ENCODE peak calls at places on chromosomes 7 and 10, in six cellular contexts. J is fibroblast of mammary gland, R is dorsolateral prefrontal cortex, D is fibroblast of the aortic adventitia, Y is MCF 10A, T is body of pancreas. I is an unnamed sample.

GRCh38 chr10:5216801-5217200 is 20.2 kb downstream of the AKR1C4 start:
- DNase-seq in D (no peak), T (no peak), R (no peak), Y (no peak), J (no peak), I (no peak)

GRCh38 chr10:59708816-59709471 is 706 bp downstream of the SLC16A9 start:
- DNase-seq in J (no peak), T (peak), Y (peak), D (no peak), R (no peak), I (no peak)

GRCh38 chr7:2964208-2964607 is 79.5 kb downstream of the CARD11 start:
- DNase-seq in D (no peak), Y (peak), T (no peak), R (no peak), J (no peak), I (no peak)

GRCh38 chr7:91973632-91974031 is 33.0 kb downstream of the AKAP9 start:
- DNase-seq in R (no peak), J (no peak), D (no peak), Y (no peak), T (no peak), I (no peak)

GRCh38 chr10:90930070-90930837 is 9.4 kb upstream of the ANKRD1 start:
- DNase-seq in Y (peak), J (peak), R (no peak), T (no peak), D (peak), I (no peak)

GRCh38 chr10:133441780-133442179 is 12.0 kb upstream of the SCART1 start:
- DNase-seq in R (no peak), J (no peak), T (no peak), D (no peak), Y (no peak), I (no peak)

GRCh38 chr7:106110238-106110560 is 1.9 kb downstream of the SYPL1 start:
- DNase-seq in D (no peak), T (no peak), J (no peak), R (no peak), Y (peak), I (no peak)

GRCh38 chr10:100021322-100021721 is 11.6 kb upstream of the DNMBP start:
- DNase-seq in R (no peak), Y (no peak), D (no peak), T (no peak), J (no peak), I (no peak)

GRCh38 chr10:7662522-7662921 is 4.2 kb downstream of the ITIH5 start:
- DNase-seq in Y (no peak), J (peak), D (no peak), T (no peak), R (no peak), I (no peak)

GRCh38 chr10:1465421-1465902 is 271.9 kb downstream of the ADARB2 start:
- DNase-seq in D (no peak), Y (peak), T (no peak), R (no peak), J (no peak), I (no peak)

DNA sequence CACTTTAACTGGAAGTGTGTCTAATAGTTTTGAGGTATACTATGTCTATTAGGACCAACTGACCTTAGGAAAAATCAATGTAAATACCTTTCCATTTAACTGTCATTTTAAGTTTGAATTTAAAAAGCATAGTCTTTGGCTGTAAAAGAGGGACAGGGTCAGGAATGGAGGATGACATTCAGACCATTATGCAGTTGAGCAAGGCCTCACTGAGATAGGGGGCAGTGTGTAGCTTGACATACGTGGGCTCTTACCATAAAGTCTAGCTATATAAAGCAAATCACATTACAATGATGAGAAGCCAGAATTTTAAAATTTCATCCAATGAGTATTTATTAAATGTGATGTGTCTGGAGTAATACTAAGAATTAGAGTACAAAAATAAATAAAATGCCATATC is 17.9 kb downstream of the PALS2 start:
- DNase-seq in T (no peak), R (no peak), Y (no peak), D (no peak), J (no peak), I (no peak)
- TF ChIP-seq CTCF in T (no peak), R (no peak), Y (no peak), D (no peak), J (peak), I (no peak)

GRCh38 chr10:96415896-96416554 is 57.2 kb upstream of the OPALIN start:
- DNase-seq in D (no peak), J (peak), R (no peak), Y (no peak), T (no peak), I (no peak)

GRCh38 chr10:96415150-96415895 is 56.5 kb upstream of the OPALIN start:
- DNase-seq in T (no peak), Y (no peak), J (no peak), R (no peak), D (no peak), I (no peak)

GRCh38 chr10:96410296-96410695 is 51.5 kb upstream of the OPALIN start:
- DNase-seq in R (no peak), Y (no peak), D (no peak), J (no peak), T (no peak), I (no peak)

GRCh38 chr10:96414303-96414702 is 55.5 kb upstream of the OPALIN start:
- DNase-seq in D (no peak), R (no peak), T (no peak), J (no peak), Y (no peak), I (no peak)

DNA sequence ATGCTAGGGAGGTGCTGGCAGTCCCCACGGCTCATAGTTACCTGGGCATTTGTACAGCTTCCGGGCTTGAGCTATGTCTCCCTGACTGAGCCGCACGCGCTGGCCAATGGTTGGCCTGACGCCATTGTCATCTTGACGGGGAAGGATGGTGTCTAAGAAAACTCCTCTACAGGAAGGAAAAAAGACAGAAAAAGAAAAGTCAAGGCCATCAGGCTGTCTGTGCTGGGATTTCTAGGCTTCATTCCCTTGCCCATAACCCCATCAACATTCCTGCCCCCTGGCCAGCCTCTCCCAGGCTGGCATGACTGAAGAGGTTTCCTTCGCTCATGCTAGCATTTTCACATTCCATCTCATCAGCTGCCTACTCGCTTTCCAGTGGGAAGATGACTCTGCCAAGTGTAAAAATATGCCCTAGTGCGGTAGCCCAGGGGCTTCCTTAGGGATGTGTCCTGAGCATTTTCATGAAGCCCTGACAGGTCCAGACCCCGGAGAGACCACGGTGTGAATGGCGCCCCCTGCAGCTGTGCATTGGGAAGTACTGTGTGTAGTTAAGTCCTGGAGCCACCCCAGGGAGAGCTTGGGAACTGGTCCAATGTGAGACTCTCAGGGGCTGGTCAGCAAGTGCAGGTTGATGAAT is 54.5 kb upstream of the OPALIN start:
- DNase-seq in J (no peak), R (no peak), D (no peak), T (no peak), Y (no peak), I (no peak)
- TF ChIP-seq CTCF in J (no peak), R (no peak), D (no peak), T (no peak), Y (no peak), I (no peak)

DNA sequence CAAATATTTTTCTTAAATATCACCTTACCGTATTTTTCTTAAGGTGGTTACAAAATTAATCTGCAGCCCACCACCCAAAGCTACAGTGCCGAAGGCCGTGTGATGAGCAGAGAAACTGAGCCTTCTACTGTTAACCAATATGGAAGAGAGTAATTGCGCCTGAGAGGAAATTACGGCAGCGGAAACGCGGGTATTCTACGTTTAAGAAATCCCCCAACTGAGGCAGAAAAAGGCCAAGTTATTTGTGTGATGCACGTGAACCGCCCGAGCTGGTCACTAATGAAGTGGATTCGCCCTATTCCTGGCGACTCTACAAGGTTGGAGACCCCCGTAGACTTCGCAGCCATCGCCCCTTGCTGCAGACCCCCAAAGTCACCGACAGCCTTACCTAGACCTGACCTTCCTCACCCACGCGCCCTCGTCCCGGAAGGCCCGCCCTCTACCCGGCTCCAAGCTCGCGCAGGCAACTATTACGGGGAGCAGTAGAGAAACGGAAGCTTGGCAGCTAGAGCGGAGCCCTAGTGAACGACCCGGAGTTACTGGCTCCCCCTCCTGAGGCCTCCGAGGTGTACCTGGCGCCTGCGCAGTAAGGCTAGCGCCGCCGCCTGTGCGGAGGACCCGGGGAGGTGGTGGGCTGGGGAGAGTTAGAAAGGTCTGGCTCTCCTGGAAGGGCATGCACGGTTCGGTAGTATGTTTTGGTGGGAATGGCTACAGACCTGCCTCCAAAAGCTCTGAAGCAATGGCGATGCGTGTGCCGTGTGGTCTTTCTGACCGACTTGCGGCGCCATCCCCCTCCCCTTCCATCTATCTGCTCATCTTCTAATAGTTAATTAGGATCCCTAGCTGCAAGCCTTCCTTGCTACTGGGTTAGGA is at the start of gene MRPS33:
- DNase-seq in J (peak), R (peak), D (peak), Y (peak), T (peak), I (peak)
- TF ChIP-seq CTCF in J (peak), R (peak), D (peak), Y (peak), T (peak), I (peak)

DNA sequence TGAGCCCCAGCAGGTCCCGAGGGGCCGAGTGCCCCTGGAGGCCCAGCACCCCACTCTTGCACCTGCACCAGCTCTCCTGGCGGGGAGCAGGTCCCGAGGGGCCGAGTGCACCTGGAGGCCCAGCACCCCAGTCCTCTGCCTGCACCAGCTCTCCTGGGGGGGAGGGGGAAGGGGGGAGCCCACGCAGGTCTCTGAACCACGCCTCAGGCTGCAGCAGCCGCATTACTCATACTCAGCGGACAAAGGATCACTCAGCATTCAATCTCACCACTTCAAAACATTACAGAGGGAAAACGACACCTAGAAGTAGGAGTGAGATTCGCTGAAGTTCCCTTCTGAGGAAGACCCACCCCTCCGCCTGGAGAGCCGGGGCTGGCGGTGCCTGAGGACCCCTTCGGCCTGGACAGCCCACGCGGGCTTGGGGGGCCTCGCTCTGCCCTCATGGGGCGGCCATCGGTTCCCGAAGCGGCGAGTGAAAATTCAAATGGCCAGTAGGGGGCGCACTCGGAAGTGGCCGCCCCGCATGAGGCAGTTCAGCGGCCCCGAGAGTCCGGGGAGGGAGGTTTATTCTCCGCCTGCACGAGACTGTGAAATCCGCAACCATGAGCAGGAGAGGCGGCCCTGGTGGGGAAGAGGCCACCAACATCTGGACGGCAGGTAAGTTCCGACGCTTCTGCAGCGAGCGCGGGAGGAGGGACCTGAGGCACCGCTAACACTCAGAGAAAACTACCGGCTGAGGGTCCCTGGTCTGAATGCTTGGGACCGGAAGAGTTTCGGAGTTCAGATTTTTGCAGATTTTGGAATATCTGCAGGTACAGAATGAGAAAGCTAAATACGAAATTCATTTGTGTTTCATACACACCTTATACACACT is 1.1 kb upstream of the GPER1 start:
- DNase-seq in D (peak), Y (peak), T (peak), J (peak), R (no peak), I (no peak)
- TF ChIP-seq CTCF in D (peak), Y (peak), T (peak), J (peak), R (peak), I (peak)

GRCh38 chr10:44967596-44967995 is 8.0 kb downstream of the RASSF4 start:
- DNase-seq in T (no peak), R (no peak), Y (no peak), D (no peak), J (no peak), I (no peak)

GRCh38 chr10:44966129-44966815 is 6.7 kb downstream of the RASSF4 start:
- DNase-seq in R (no peak), J (no peak), Y (no peak), D (no peak), T (no peak), I (no peak)

GRCh38 chr10:44965651-44966097 is 6.1 kb downstream of the RASSF4 start:
- DNase-seq in J (no peak), D (no peak), T (no peak), Y (no peak), R (no peak), I (no peak)

GRCh38 chr10:44968101-44968886 is 8.7 kb downstream of the RASSF4 start:
- DNase-seq in D (peak), J (peak), Y (peak), R (no peak), T (peak), I (no peak)

GRCh38 chr10:44966816-44967509 is 7.4 kb downstream of the RASSF4 start:
- DNase-seq in Y (no peak), J (no peak), D (no peak), R (no peak), T (no peak), I (no peak)
- TF ChIP-seq CTCF in Y (peak), J (peak), D (peak), R (no peak), T (no peak), I (peak)